ENCODE peak calls at places on chromosomes 7 and 10, in eight cellular contexts. One of them, this sample, is unnamed.
A peak's percentile ranks its signal among the peaks of the same experiment; 100 is the strongest.

GRCh38 chr7:47404005-47404404 is 177.9 kb downstream of the TNS3 start:
- DNase-seq in hypothalamus: no peak
- DNase-seq in NCI-H1092 treated with DMSO at 0.1 percent for 48 hours: no peak
- DNase-seq in AG20443: no peak
- DNase-seq in NCI-H1417 treated with DMSO at 0.1 percent for 48 hours: no peak
- DNase-seq in GM12892: no peak
- DNase-seq in fibroblast of the conjunctiva: no peak
- DNase-seq in M059J: no peak
- DNase-seq in this sample: no peak

GRCh38 chr10:14742815-14743214 is 31.9 kb downstream of the FAM107B start:
- DNase-seq in M059J: no peak
- DNase-seq in NCI-H1417 treated with DMSO at 0.1 percent for 48 hours: no peak
- DNase-seq in fibroblast of the conjunctiva: no peak
- DNase-seq in NCI-H1092 treated with DMSO at 0.1 percent for 48 hours: no peak
- DNase-seq in GM12892: no peak
- DNase-seq in AG20443: no peak
- DNase-seq in hypothalamus: no peak
- DNase-seq in this sample: no peak

GRCh38 chr7:105209433-105209832 is 179.3 kb downstream of the SRPK2 start:
- DNase-seq in fibroblast of the conjunctiva: no peak
- DNase-seq in hypothalamus: no peak
- DNase-seq in GM12892: no peak
- DNase-seq in NCI-H1092 treated with DMSO at 0.1 percent for 48 hours: no peak
- DNase-seq in AG20443: no peak
- DNase-seq in M059J: no peak
- DNase-seq in NCI-H1417 treated with DMSO at 0.1 percent for 48 hours: no peak
- DNase-seq in this sample: no peak

GRCh38 chr10:104054430-104054829 is 31.2 kb downstream of the COL17A1 start:
- DNase-seq in NCI-H1092 treated with DMSO at 0.1 percent for 48 hours: no peak
- DNase-seq in AG20443: peak; percentile 90
- DNase-seq in hypothalamus: no peak
- DNase-seq in fibroblast of the conjunctiva: no peak
- DNase-seq in NCI-H1417 treated with DMSO at 0.1 percent for 48 hours: no peak
- DNase-seq in M059J: peak; percentile 94
- DNase-seq in GM12892: no peak
- DNase-seq in this sample: no peak

GRCh38 chr7:33195264-33195663 is 65.9 kb downstream of the BBS9 start:
- DNase-seq in fibroblast of the conjunctiva: peak; percentile 32
- DNase-seq in GM12892: no peak
- DNase-seq in M059J: peak; percentile 60
- DNase-seq in NCI-H1417 treated with DMSO at 0.1 percent for 48 hours: no peak
- DNase-seq in NCI-H1092 treated with DMSO at 0.1 percent for 48 hours: no peak
- DNase-seq in hypothalamus: no peak
- DNase-seq in AG20443: peak; percentile 54
- DNase-seq in this sample: no peak

GRCh38 chr10:97701438-97702064 is 12.0 kb upstream of the MARVELD1 start:
- DNase-seq in NCI-H1417 treated with DMSO at 0.1 percent for 48 hours: peak; percentile 7
- DNase-seq in M059J: peak; percentile 70
- DNase-seq in hypothalamus: no peak
- DNase-seq in GM12892: peak; percentile 53
- DNase-seq in NCI-H1092 treated with DMSO at 0.1 percent for 48 hours: peak; percentile 60
- DNase-seq in AG20443: peak; percentile 88
- DNase-seq in fibroblast of the conjunctiva: peak; percentile 71
- DNase-seq in this sample: peak; percentile 85

GRCh38 chr7:158111556-158111880 is 476.1 kb downstream of the PTPRN2 start:
- DNase-seq in M059J: no peak
- DNase-seq in NCI-H1092 treated with DMSO at 0.1 percent for 48 hours: no peak
- DNase-seq in NCI-H1417 treated with DMSO at 0.1 percent for 48 hours: no peak
- DNase-seq in GM12892: no peak
- DNase-seq in hypothalamus: no peak
- DNase-seq in fibroblast of the conjunctiva: no peak
- DNase-seq in AG20443: no peak
- DNase-seq in this sample: no peak

GRCh38 chr7:151833213-151833651 is 43.7 kb downstream of the PRKAG2 start:
- DNase-seq in hypothalamus: no peak
- DNase-seq in NCI-H1417 treated with DMSO at 0.1 percent for 48 hours: no peak
- DNase-seq in GM12892: no peak
- DNase-seq in NCI-H1092 treated with DMSO at 0.1 percent for 48 hours: no peak
- DNase-seq in AG20443: no peak
- DNase-seq in fibroblast of the conjunctiva: no peak
- DNase-seq in M059J: no peak
- DNase-seq in this sample: no peak

GRCh38 chr10:71767420-71768035 is 5.8 kb downstream of the VSIR start:
- DNase-seq in AG20443: no peak
- DNase-seq in NCI-H1092 treated with DMSO at 0.1 percent for 48 hours: no peak
- DNase-seq in GM12892: no peak
- DNase-seq in hypothalamus: no peak
- DNase-seq in fibroblast of the conjunctiva: peak; percentile 32
- DNase-seq in M059J: peak; percentile 94
- DNase-seq in NCI-H1417 treated with DMSO at 0.1 percent for 48 hours: no peak
- DNase-seq in this sample: no peak

GRCh38 chr10:48633381-48634197 is 28.7 kb upstream of the ARHGAP22 start:
- DNase-seq in fibroblast of the conjunctiva: no peak
- DNase-seq in M059J: no peak
- DNase-seq in NCI-H1417 treated with DMSO at 0.1 percent for 48 hours: no peak
- DNase-seq in NCI-H1092 treated with DMSO at 0.1 percent for 48 hours: no peak
- DNase-seq in AG20443: no peak
- DNase-seq in GM12892: no peak
- DNase-seq in hypothalamus: no peak
- DNase-seq in this sample: no peak

GRCh38 chr10:67884842-67885680 is 605 bp downstream of the SIRT1 start:
- DNase-seq in hypothalamus: peak; percentile 54
- DNase-seq in NCI-H1417 treated with DMSO at 0.1 percent for 48 hours: peak; percentile 16
- DNase-seq in fibroblast of the conjunctiva: peak; percentile 55
- DNase-seq in M059J: peak; percentile 75
- DNase-seq in NCI-H1092 treated with DMSO at 0.1 percent for 48 hours: peak; percentile 73
- DNase-seq in GM12892: peak; percentile 54
- DNase-seq in AG20443: peak; percentile 80
- DNase-seq in this sample: peak; percentile 79

GRCh38 chr10:29730969-29731368 is 96.2 kb upstream of the SVIL start:
- DNase-seq in AG20443: no peak
- DNase-seq in NCI-H1417 treated with DMSO at 0.1 percent for 48 hours: no peak
- DNase-seq in M059J: no peak
- DNase-seq in GM12892: no peak
- DNase-seq in fibroblast of the conjunctiva: no peak
- DNase-seq in hypothalamus: no peak
- DNase-seq in NCI-H1092 treated with DMSO at 0.1 percent for 48 hours: no peak
- DNase-seq in this sample: no peak

GRCh38 chr7:151511946-151512345 is 7.7 kb downstream of the RHEB start:
- DNase-seq in GM12892: no peak
- DNase-seq in M059J: no peak
- DNase-seq in fibroblast of the conjunctiva: no peak
- DNase-seq in NCI-H1092 treated with DMSO at 0.1 percent for 48 hours: no peak
- DNase-seq in AG20443: no peak
- DNase-seq in hypothalamus: no peak
- DNase-seq in NCI-H1417 treated with DMSO at 0.1 percent for 48 hours: no peak
- DNase-seq in this sample: no peak

GRCh38 chr10:24444337-24444736 is 235.4 kb downstream of the KIAA1217 start:
- DNase-seq in AG20443: peak; percentile 65
- DNase-seq in M059J: peak; percentile 87
- DNase-seq in hypothalamus: no peak
- DNase-seq in NCI-H1417 treated with DMSO at 0.1 percent for 48 hours: no peak
- DNase-seq in NCI-H1092 treated with DMSO at 0.1 percent for 48 hours: no peak
- DNase-seq in GM12892: no peak
- DNase-seq in fibroblast of the conjunctiva: no peak
- DNase-seq in this sample: no peak

GRCh38 chr10:126147866-126148578 is 240.3 kb downstream of the ADAM12 start:
- DNase-seq in AG20443: peak; percentile 66
- DNase-seq in hypothalamus: no peak
- DNase-seq in NCI-H1417 treated with DMSO at 0.1 percent for 48 hours: no peak
- DNase-seq in fibroblast of the conjunctiva: peak; percentile 70
- DNase-seq in M059J: peak; percentile 77
- DNase-seq in GM12892: no peak
- DNase-seq in NCI-H1092 treated with DMSO at 0.1 percent for 48 hours: no peak
- DNase-seq in this sample: no peak

GRCh38 chr10:12372846-12373245 is 23.5 kb downstream of the CAMK1D start:
- DNase-seq in NCI-H1417 treated with DMSO at 0.1 percent for 48 hours: no peak
- DNase-seq in fibroblast of the conjunctiva: no peak
- DNase-seq in M059J: no peak
- DNase-seq in hypothalamus: no peak
- DNase-seq in GM12892: no peak
- DNase-seq in NCI-H1092 treated with DMSO at 0.1 percent for 48 hours: no peak
- DNase-seq in AG20443: no peak
- DNase-seq in this sample: no peak

GRCh38 chr7:50310361-50310760 is 5.8 kb downstream of the IKZF1 start:
- DNase-seq in fibroblast of the conjunctiva: no peak
- DNase-seq in AG20443: no peak
- DNase-seq in NCI-H1092 treated with DMSO at 0.1 percent for 48 hours: no peak
- DNase-seq in GM12892: no peak
- DNase-seq in hypothalamus: no peak
- DNase-seq in NCI-H1417 treated with DMSO at 0.1 percent for 48 hours: no peak
- DNase-seq in M059J: no peak
- DNase-seq in this sample: no peak

GRCh38 chr7:115289966-115290365 is 368.1 kb downstream of the MDFIC start:
- DNase-seq in AG20443: peak; percentile 18
- DNase-seq in GM12892: no peak
- DNase-seq in NCI-H1417 treated with DMSO at 0.1 percent for 48 hours: no peak
- DNase-seq in M059J: no peak
- DNase-seq in NCI-H1092 treated with DMSO at 0.1 percent for 48 hours: no peak
- DNase-seq in hypothalamus: no peak
- DNase-seq in fibroblast of the conjunctiva: no peak
- DNase-seq in this sample: no peak

GRCh38 chr10:104254493-104255243 is at the start of gene GSTO1:
- DNase-seq in AG20443: peak; percentile 87
- DNase-seq in hypothalamus: peak; percentile 36
- DNase-seq in GM12892: peak; percentile 64
- DNase-seq in NCI-H1417 treated with DMSO at 0.1 percent for 48 hours: no peak
- DNase-seq in NCI-H1092 treated with DMSO at 0.1 percent for 48 hours: no peak
- DNase-seq in M059J: peak; percentile 78
- DNase-seq in fibroblast of the conjunctiva: peak; percentile 45
- DNase-seq in this sample: peak; percentile 58

GRCh38 chr7:14834888-14835287 is 67.7 kb downstream of the DGKB start:
- DNase-seq in GM12892: no peak
- DNase-seq in fibroblast of the conjunctiva: no peak
- DNase-seq in NCI-H1092 treated with DMSO at 0.1 percent for 48 hours: peak; percentile 71
- DNase-seq in hypothalamus: no peak
- DNase-seq in NCI-H1417 treated with DMSO at 0.1 percent for 48 hours: no peak
- DNase-seq in M059J: no peak
- DNase-seq in AG20443: no peak
- DNase-seq in this sample: no peak

GRCh38 chr7:149144996-149145850 is 2.0 kb upstream of the ZNF398 start:
- DNase-seq in hypothalamus: no peak
- DNase-seq in M059J: no peak
- DNase-seq in AG20443: no peak
- DNase-seq in NCI-H1417 treated with DMSO at 0.1 percent for 48 hours: no peak
- DNase-seq in GM12892: no peak
- DNase-seq in fibroblast of the conjunctiva: no peak
- DNase-seq in NCI-H1092 treated with DMSO at 0.1 percent for 48 hours: no peak
- DNase-seq in this sample: no peak

GRCh38 chr7:131859162-131859821 is 302.9 kb upstream of the PODXL start:
- DNase-seq in fibroblast of the conjunctiva: peak; percentile 31
- DNase-seq in GM12892: peak; percentile 26
- DNase-seq in hypothalamus: peak; percentile 2
- DNase-seq in NCI-H1092 treated with DMSO at 0.1 percent for 48 hours: peak; percentile 61
- DNase-seq in M059J: peak; percentile 78
- DNase-seq in NCI-H1417 treated with DMSO at 0.1 percent for 48 hours: no peak
- DNase-seq in AG20443: peak; percentile 92
- DNase-seq in this sample: peak; percentile 60

GRCh38 chr7:74480861-74481417 is 27.2 kb downstream of the GTF2IRD1 start:
- DNase-seq in hypothalamus: no peak
- DNase-seq in NCI-H1417 treated with DMSO at 0.1 percent for 48 hours: no peak
- DNase-seq in AG20443: peak; percentile 66
- DNase-seq in GM12892: no peak
- DNase-seq in M059J: peak; percentile 85
- DNase-seq in NCI-H1092 treated with DMSO at 0.1 percent for 48 hours: no peak
- DNase-seq in fibroblast of the conjunctiva: peak; percentile 51
- DNase-seq in this sample: no peak

GRCh38 chr7:15326044-15326644 is 235.7 kb downstream of the AGMO start:
- DNase-seq in NCI-H1092 treated with DMSO at 0.1 percent for 48 hours: peak; percentile 76
- DNase-seq in GM12892: no peak
- DNase-seq in NCI-H1417 treated with DMSO at 0.1 percent for 48 hours: peak; percentile 24
- DNase-seq in AG20443: peak; percentile 8
- DNase-seq in fibroblast of the conjunctiva: peak; percentile 26
- DNase-seq in M059J: peak; percentile 19
- DNase-seq in hypothalamus: no peak
- DNase-seq in this sample: peak; percentile 61

GRCh38 chr7:139421123-139421522 is 61.4 kb downstream of the LUC7L2 start:
- DNase-seq in NCI-H1092 treated with DMSO at 0.1 percent for 48 hours: no peak
- DNase-seq in GM12892: no peak
- DNase-seq in fibroblast of the conjunctiva: no peak
- DNase-seq in M059J: no peak
- DNase-seq in AG20443: no peak
- DNase-seq in hypothalamus: no peak
- DNase-seq in NCI-H1417 treated with DMSO at 0.1 percent for 48 hours: no peak
- DNase-seq in this sample: no peak

GRCh38 chr7:4683043-4683883 is 1.2 kb downstream of the FOXK1 start:
- DNase-seq in AG20443: peak; percentile 19
- DNase-seq in NCI-H1417 treated with DMSO at 0.1 percent for 48 hours: no peak
- DNase-seq in NCI-H1092 treated with DMSO at 0.1 percent for 48 hours: no peak
- DNase-seq in hypothalamus: no peak
- DNase-seq in fibroblast of the conjunctiva: no peak
- DNase-seq in M059J: no peak
- DNase-seq in GM12892: no peak
- DNase-seq in this sample: no peak

GRCh38 chr7:19112290-19113000 is 5.0 kb downstream of the TWIST1 start:
- DNase-seq in NCI-H1092 treated with DMSO at 0.1 percent for 48 hours: no peak
- DNase-seq in GM12892: no peak
- DNase-seq in NCI-H1417 treated with DMSO at 0.1 percent for 48 hours: no peak
- DNase-seq in M059J: no peak
- DNase-seq in AG20443: no peak
- DNase-seq in fibroblast of the conjunctiva: peak; percentile 72
- DNase-seq in hypothalamus: no peak
- DNase-seq in this sample: no peak

GRCh38 chr7:143372070-143372469 is 9.1 kb upstream of the ZYX start:
- DNase-seq in NCI-H1092 treated with DMSO at 0.1 percent for 48 hours: peak; percentile 56
- DNase-seq in hypothalamus: peak; percentile 61
- DNase-seq in fibroblast of the conjunctiva: no peak
- DNase-seq in AG20443: no peak
- DNase-seq in M059J: peak; percentile 79
- DNase-seq in GM12892: no peak
- DNase-seq in NCI-H1417 treated with DMSO at 0.1 percent for 48 hours: no peak
- DNase-seq in this sample: peak; percentile 86

GRCh38 chr7:81527651-81528050 is 242.2 kb downstream of the HGF start:
- DNase-seq in hypothalamus: no peak
- DNase-seq in NCI-H1417 treated with DMSO at 0.1 percent for 48 hours: no peak
- DNase-seq in NCI-H1092 treated with DMSO at 0.1 percent for 48 hours: no peak
- DNase-seq in GM12892: no peak
- DNase-seq in M059J: peak; percentile 20
- DNase-seq in AG20443: no peak
- DNase-seq in fibroblast of the conjunctiva: no peak
- DNase-seq in this sample: no peak

GRCh38 chr7:149261321-149261828 is 621 bp upstream of the ZNF783 start:
- DNase-seq in NCI-H1092 treated with DMSO at 0.1 percent for 48 hours: no peak
- DNase-seq in AG20443: peak; percentile 50
- DNase-seq in M059J: peak; percentile 90
- DNase-seq in fibroblast of the conjunctiva: no peak
- DNase-seq in hypothalamus: no peak
- DNase-seq in NCI-H1417 treated with DMSO at 0.1 percent for 48 hours: no peak
- DNase-seq in GM12892: no peak
- DNase-seq in this sample: peak; percentile 13

GRCh38 chr10:46308666-46309450 is 22.1 kb downstream of the ANTXRL start:
- DNase-seq in hypothalamus: no peak
- DNase-seq in M059J: no peak
- DNase-seq in AG20443: no peak
- DNase-seq in fibroblast of the conjunctiva: no peak
- DNase-seq in NCI-H1092 treated with DMSO at 0.1 percent for 48 hours: no peak
- DNase-seq in GM12892: no peak
- DNase-seq in NCI-H1417 treated with DMSO at 0.1 percent for 48 hours: no peak
- DNase-seq in this sample: no peak

GRCh38 chr10:122307669-122308486 is 36.8 kb downstream of the BTBD16 start:
- DNase-seq in hypothalamus: peak; percentile 13
- DNase-seq in NCI-H1417 treated with DMSO at 0.1 percent for 48 hours: no peak
- DNase-seq in fibroblast of the conjunctiva: peak; percentile 97
- DNase-seq in M059J: peak; percentile 99
- DNase-seq in AG20443: peak; percentile 90
- DNase-seq in NCI-H1092 treated with DMSO at 0.1 percent for 48 hours: no peak
- DNase-seq in GM12892: no peak
- DNase-seq in this sample: no peak

GRCh38 chr10:123142701-123143161 is 5.2 kb upstream of the HMX2 start:
- DNase-seq in M059J: no peak
- DNase-seq in GM12892: no peak
- DNase-seq in NCI-H1417 treated with DMSO at 0.1 percent for 48 hours: no peak
- DNase-seq in NCI-H1092 treated with DMSO at 0.1 percent for 48 hours: no peak
- DNase-seq in fibroblast of the conjunctiva: no peak
- DNase-seq in hypothalamus: no peak
- DNase-seq in AG20443: no peak
- DNase-seq in this sample: no peak

This sample was measured in midbrain.